ENCODE peak calls at places on chromosomes 4 and X, in four cellular contexts. P is stimulated activated CD8-positive, alpha-beta memory T cell treated with anti-CD3 and anti-CD28 coated beads, Interleukin-12 subunit alpha, Interleukin-12 subunit beta, amount 100 ng/mL, for 4 hours; Y is Right ventricle myocardium superior; W is adipocyte. Z is an unnamed sample.

GRCh38 chrX:21940356-21940829 is at the start of gene SMS:
- DNase-seq in P (peak; percentile 44), Y (peak; percentile 86), W (peak; percentile 79), Z (peak; percentile 77)

GRCh38 chr4:120664851-120665250 is 257.7 kb downstream of the PRDM5 start:
- DNase-seq in P (no peak), Y (no peak), W (no peak), Z (no peak)

GRCh38 chr4:113758361-113758760 is 3.2 kb downstream of the CAMK2D start:
- DNase-seq in P (no peak), Y (no peak), W (peak; percentile 68), Z (no peak)

GRCh38 chrX:11193035-11193469 is 81.9 kb downstream of the HCCS start:
- DNase-seq in P (no peak), Y (no peak), W (peak; percentile 19), Z (no peak)

GRCh38 chrX:2650865-2651264 is 40.2 kb upstream of the CD99 start:
- DNase-seq in P (no peak), Y (no peak), W (no peak), Z (no peak)

GRCh38 chr4:81632581-81633247 is 161.0 kb upstream of the RASGEF1B start:
- DNase-seq in P (no peak), Y (no peak), W (no peak), Z (peak; percentile 91)

GRCh38 chr4:1843852-1844251 is 12.1 kb downstream of the LETM1 start:
- DNase-seq in P (no peak), Y (peak; percentile 74), W (no peak), Z (no peak)

GRCh38 chrX:55290963-55291362 is 26.2 kb upstream of the PAGE3 start:
- DNase-seq in P (no peak), Y (no peak), W (no peak), Z (no peak)

GRCh38 chrX:31832263-31832662 is 760.4 kb upstream of the FTHL17 start:
- DNase-seq in P (no peak), Y (no peak), W (no peak), Z (peak; percentile 33)

GRCh38 chr4:68267433-68267944 is 22.0 kb upstream of the TMPRSS11B start:
- DNase-seq in P (no peak), Y (no peak), W (no peak), Z (no peak)

GRCh38 chrX:137999542-137999941 is 433.6 kb downstream of the ZIC3 start:
- DNase-seq in P (no peak), Y (no peak), W (no peak), Z (no peak)

GRCh38 chrX:48864210-48864609 is 28.8 kb upstream of the PCSK1N start:
- DNase-seq in P (no peak), Y (no peak), W (no peak), Z (peak; percentile 14)

GRCh38 chr4:3307486-3307885 is 14.7 kb downstream of the RGS12 start:
- DNase-seq in P (no peak), Y (peak; percentile 23), W (no peak), Z (no peak)

GRCh38 chr4:129747756-129748155 is 651.8 kb downstream of the C4orf33 start:
- DNase-seq in P (no peak), Y (no peak), W (no peak), Z (no peak)

GRCh38 chrX:93404121-93404520 is 269.3 kb downstream of the NAP1L3 start:
- DNase-seq in P (no peak), Y (no peak), W (no peak), Z (no peak)

GRCh38 chr4:2923141-2923551 is 40.1 kb downstream of the NOP14 start:
- DNase-seq in P (no peak), Y (no peak), W (no peak), Z (peak; percentile 61)

GRCh38 chr4:162841769-162842168 is 324.9 kb downstream of the NAF1 start:
- DNase-seq in P (no peak), Y (no peak), W (no peak), Z (no peak)